ENCODE peak calls at places on chromosome 5, in four cellular contexts. R, T, X and K are unnamed samples.

GRCh38 chr5:158716668-158717067 is 383.0 kb downstream of the EBF1 start:
- DNase-seq in R (no peak), T (no peak), X (no peak), K (no peak)

GRCh38 chr5:28967848-28968247 is 1929.5 kb upstream of the CDH9 start:
- DNase-seq in R (no peak), T (no peak), X (no peak), K (no peak)

GRCh38 chr5:148653840-148654781 is at the start of gene HTR4:
- DNase-seq in R (no peak), T (no peak), X (no peak), K (no peak)

GRCh38 chr5:154196955-154197652 is 6.6 kb downstream of the GALNT10 start:
- DNase-seq in R (peak), T (no peak), X (no peak), K (no peak)

GRCh38 chr5:54742417-54742889 is 224.9 kb downstream of the SNX18 start:
- DNase-seq in R (peak), T (no peak), X (no peak), K (no peak)

GRCh38 chr5:95848701-95849100 is 26.2 kb upstream of the GLRX start:
- DNase-seq in R (peak), T (no peak), X (no peak), K (no peak)

GRCh38 chr5:102295534-102296228 is 403 bp downstream of the SLCO4C1 start:
- DNase-seq in R (no peak), T (no peak), X (no peak), K (no peak)

GRCh38 chr5:157283434-157283833 is 17.5 kb downstream of the CYFIP2 start:
- DNase-seq in R (no peak), T (no peak), X (no peak), K (no peak)

GRCh38 chr5:168312606-168313297 is 21.3 kb downstream of the WWC1 start:
- DNase-seq in R (no peak), T (no peak), X (no peak), K (no peak)

GRCh38 chr5:181243521-181244307 is at the start of gene RACK1:
- DNase-seq in R (peak), T (peak), X (no peak), K (peak)

GRCh38 chr5:55692106-55692417 is 20.1 kb downstream of the SLC38A9 start:
- DNase-seq in R (no peak), T (no peak), X (no peak), K (no peak)

GRCh38 chr5:99320461-99320860 is 391.7 kb upstream of the CHD1 start:
- DNase-seq in R (no peak), T (no peak), X (no peak), K (no peak)

GRCh38 chr5:102561894-102562760 is 63.3 kb upstream of the SLCO6A1 start:
- DNase-seq in R (no peak), T (no peak), X (no peak), K (no peak)

GRCh38 chr5:77852514-77853352 is 76.6 kb upstream of the TBCA start:
- DNase-seq in R (peak), T (peak), X (peak), K (peak)